ENCODE peak calls at places on chromosome 16, in six cellular contexts. One of them, this sample, is unnamed.

GRCh38 chr16:82924075-82924854 is 297.5 kb downstream of the CDH13 start:
- DNase-seq in uterus: no peak
- DNase-seq in A549: no peak
- DNase-seq in stomach: no peak
- DNase-seq in ovary: no peak
- DNase-seq in IMR-90: no peak
- DNase-seq in this sample: no peak

GRCh38 chr16:56421313-56421712 is 4.0 kb downstream of the AMFR start:
- DNase-seq in A549: no peak
- DNase-seq in IMR-90: no peak
- DNase-seq in uterus: no peak
- DNase-seq in ovary: no peak
- DNase-seq in stomach: no peak
- DNase-seq in this sample: no peak

GRCh38 chr16:85113168-85113733 is 979 bp upstream of the CIBAR2 start:
- DNase-seq in IMR-90: no peak
- DNase-seq in A549: no peak
- DNase-seq in stomach: no peak
- DNase-seq in ovary: no peak
- DNase-seq in uterus: no peak
- DNase-seq in this sample: no peak

GRCh38 chr16:2026461-2027023 is at the start of gene NHERF2:
- DNase-seq in A549: no peak
- DNase-seq in stomach: peak
- DNase-seq in ovary: peak
- DNase-seq in uterus: peak
- DNase-seq in IMR-90: no peak
- DNase-seq in this sample: peak

GRCh38 chr16:20114356-20114755 is 40.7 kb upstream of the GPR139 start:
- DNase-seq in A549: peak
- DNase-seq in uterus: no peak
- DNase-seq in stomach: no peak
- DNase-seq in ovary: no peak
- DNase-seq in IMR-90: no peak
- DNase-seq in this sample: no peak

GRCh38 chr16:58197314-58198012 is 443 bp downstream of the CSNK2A2 start:
- DNase-seq in uterus: no peak
- DNase-seq in stomach: no peak
- DNase-seq in A549: no peak
- DNase-seq in IMR-90: no peak
- DNase-seq in ovary: peak
- DNase-seq in this sample: no peak

GRCh38 chr16:75617121-75617520 is 6.0 kb downstream of the ADAT1 start:
- DNase-seq in uterus: no peak
- DNase-seq in stomach: no peak
- DNase-seq in IMR-90: no peak
- DNase-seq in ovary: no peak
- DNase-seq in A549: no peak
- DNase-seq in this sample: no peak

GRCh38 chr16:22400899-22401298 is 26.5 kb upstream of the CDR2 start:
- DNase-seq in uterus: no peak
- DNase-seq in stomach: no peak
- DNase-seq in IMR-90: no peak
- DNase-seq in ovary: no peak
- DNase-seq in A549: no peak
- DNase-seq in this sample: no peak

GRCh38 chr16:57848181-57848580 is 45.9 kb upstream of the KIFC3 start:
- DNase-seq in uterus: no peak
- DNase-seq in A549: no peak
- DNase-seq in IMR-90: no peak
- DNase-seq in stomach: no peak
- DNase-seq in ovary: no peak
- DNase-seq in this sample: no peak

GRCh38 chr16:51636913-51637743 is 486.1 kb upstream of the SALL1 start:
- DNase-seq in stomach: no peak
- DNase-seq in A549: no peak
- DNase-seq in ovary: no peak
- DNase-seq in uterus: no peak
- DNase-seq in IMR-90: no peak
- DNase-seq in this sample: no peak

GRCh38 chr16:19940195-19940594 is 55.5 kb upstream of the GPRC5B start:
- DNase-seq in IMR-90: no peak
- DNase-seq in A549: no peak
- DNase-seq in stomach: no peak
- DNase-seq in uterus: no peak
- DNase-seq in ovary: no peak
- DNase-seq in this sample: no peak

GRCh38 chr16:81456523-81457325 is 12.1 kb downstream of the CMIP start:
- DNase-seq in uterus: no peak
- DNase-seq in A549: no peak
- DNase-seq in stomach: peak
- DNase-seq in IMR-90: no peak
- DNase-seq in ovary: no peak
- DNase-seq in this sample: no peak

GRCh38 chr16:87101903-87102302 is 215.3 kb downstream of the C16orf95 start:
- DNase-seq in A549: peak
- DNase-seq in stomach: no peak
- DNase-seq in IMR-90: peak
- DNase-seq in ovary: no peak
- DNase-seq in uterus: no peak
- DNase-seq in this sample: no peak

GRCh38 chr16:75238132-75238852 is 13.1 kb downstream of the BCAR1 start:
- DNase-seq in stomach: peak
- DNase-seq in A549: no peak
- DNase-seq in uterus: peak
- DNase-seq in ovary: peak
- DNase-seq in IMR-90: peak
- DNase-seq in this sample: peak

GRCh38 chr16:81482329-81483063 is 37.9 kb downstream of the CMIP start:
- DNase-seq in uterus: no peak
- DNase-seq in ovary: no peak
- DNase-seq in A549: no peak
- DNase-seq in stomach: no peak
- DNase-seq in IMR-90: no peak
- DNase-seq in this sample: no peak

GRCh38 chr16:87416826-87417471 is 24.8 kb downstream of the MAP1LC3B start:
- DNase-seq in ovary: peak
- DNase-seq in IMR-90: peak
- DNase-seq in A549: peak
- DNase-seq in stomach: no peak
- DNase-seq in uterus: peak
- DNase-seq in this sample: no peak

GRCh38 chr16:1776991-1777374 is 4.0 kb upstream of the MRPS34 start:
- DNase-seq in uterus: no peak
- DNase-seq in stomach: no peak
- DNase-seq in ovary: no peak
- DNase-seq in A549: no peak
- DNase-seq in IMR-90: no peak
- DNase-seq in this sample: no peak

GRCh38 chr16:75088226-75088625 is 28.4 kb downstream of the LDHD start:
- DNase-seq in stomach: no peak
- DNase-seq in A549: no peak
- DNase-seq in IMR-90: no peak
- DNase-seq in ovary: no peak
- DNase-seq in uterus: no peak
- DNase-seq in this sample: no peak

DNA sequence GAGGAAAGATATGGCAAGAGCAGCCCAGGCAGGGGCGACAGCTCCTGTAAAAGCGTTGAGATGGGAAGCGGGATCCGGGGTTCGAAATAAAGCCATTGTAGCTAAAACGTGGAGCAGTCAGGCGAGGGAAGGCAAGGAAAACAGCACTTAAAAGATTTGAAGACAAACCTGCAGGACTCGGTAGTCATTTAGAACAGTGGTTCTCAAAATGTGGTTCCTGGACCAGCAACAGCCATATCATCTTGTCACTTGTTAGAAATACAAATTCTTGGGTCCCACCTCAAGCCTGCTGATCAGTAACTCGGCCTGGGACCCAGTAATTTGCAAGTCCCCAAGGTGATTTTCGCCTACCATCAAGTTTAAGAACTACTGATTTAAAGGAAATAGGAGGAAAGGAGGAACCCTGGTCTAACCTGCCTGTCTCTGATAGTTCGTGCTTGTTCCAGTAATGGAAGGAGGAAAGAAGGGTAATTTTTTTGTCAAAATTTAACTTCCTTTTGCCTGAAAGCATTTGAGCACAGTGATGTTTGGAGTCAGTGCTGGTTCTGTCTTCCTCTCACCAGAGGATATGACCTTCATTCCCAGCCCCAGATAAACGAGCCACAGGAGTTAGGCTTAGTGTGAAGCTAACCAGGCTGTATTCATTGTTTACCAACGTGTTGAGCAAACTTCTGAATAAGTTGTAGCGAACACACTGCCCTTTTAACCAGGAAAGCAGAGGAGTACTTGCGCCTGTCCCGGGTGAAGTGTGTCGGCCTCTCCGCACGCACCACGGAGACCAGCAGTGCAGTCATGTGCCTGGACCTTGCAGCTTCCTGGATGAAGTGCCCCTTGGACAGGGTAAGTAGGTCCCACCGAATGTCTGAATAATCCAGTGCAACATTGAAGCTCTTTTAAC is 1.1 kb downstream of the ORC6 start:
- DNase-seq in ovary: no peak
- DNase-seq in A549: no peak
- DNase-seq in stomach: no peak
- DNase-seq in IMR-90: peak
- DNase-seq in uterus: no peak
- DNase-seq in this sample: no peak
- TF ChIP-seq POLR2A in ovary: no peak
- TF ChIP-seq POLR2A in A549: no peak
- TF ChIP-seq POLR2A in stomach: no peak
- TF ChIP-seq POLR2A in IMR-90: no peak
- TF ChIP-seq POLR2A in uterus: no peak
- TF ChIP-seq POLR2A in this sample: no peak

GRCh38 chr16:24543949-24544348 is 4.6 kb downstream of the RBBP6 start:
- DNase-seq in A549: no peak
- DNase-seq in stomach: no peak
- DNase-seq in IMR-90: no peak
- DNase-seq in ovary: no peak
- DNase-seq in uterus: no peak
- DNase-seq in this sample: no peak
- H3K4me3 ChIP-seq in A549: no peak
- H3K4me3 ChIP-seq in stomach: no peak
- H3K4me3 ChIP-seq in IMR-90: no peak
- H3K4me3 ChIP-seq in ovary: peak
- H3K4me3 ChIP-seq in uterus: peak
- H3K4me3 ChIP-seq in this sample: no peak

GRCh38 chr16:3157229-3158013 is 22.6 kb downstream of the ZNF213 start:
- DNase-seq in IMR-90: peak
- DNase-seq in ovary: peak
- DNase-seq in A549: peak
- DNase-seq in stomach: peak
- DNase-seq in uterus: peak
- DNase-seq in this sample: peak

GRCh38 chr16:3161235-3162018 is 26.6 kb upstream of the OR1F1 start:
- DNase-seq in stomach: no peak
- DNase-seq in ovary: peak
- DNase-seq in IMR-90: no peak
- DNase-seq in A549: peak
- DNase-seq in uterus: no peak
- DNase-seq in this sample: no peak

GRCh38 chr16:3155972-3156371 is 21.1 kb downstream of the ZNF213 start:
- DNase-seq in stomach: no peak
- DNase-seq in A549: no peak
- DNase-seq in IMR-90: no peak
- DNase-seq in uterus: no peak
- DNase-seq in ovary: peak
- DNase-seq in this sample: no peak

GRCh38 chr16:3158014-3158497 is 23.2 kb downstream of the ZNF213 start:
- DNase-seq in A549: no peak
- DNase-seq in ovary: no peak
- DNase-seq in IMR-90: no peak
- DNase-seq in stomach: no peak
- DNase-seq in uterus: no peak
- DNase-seq in this sample: peak

DNA sequence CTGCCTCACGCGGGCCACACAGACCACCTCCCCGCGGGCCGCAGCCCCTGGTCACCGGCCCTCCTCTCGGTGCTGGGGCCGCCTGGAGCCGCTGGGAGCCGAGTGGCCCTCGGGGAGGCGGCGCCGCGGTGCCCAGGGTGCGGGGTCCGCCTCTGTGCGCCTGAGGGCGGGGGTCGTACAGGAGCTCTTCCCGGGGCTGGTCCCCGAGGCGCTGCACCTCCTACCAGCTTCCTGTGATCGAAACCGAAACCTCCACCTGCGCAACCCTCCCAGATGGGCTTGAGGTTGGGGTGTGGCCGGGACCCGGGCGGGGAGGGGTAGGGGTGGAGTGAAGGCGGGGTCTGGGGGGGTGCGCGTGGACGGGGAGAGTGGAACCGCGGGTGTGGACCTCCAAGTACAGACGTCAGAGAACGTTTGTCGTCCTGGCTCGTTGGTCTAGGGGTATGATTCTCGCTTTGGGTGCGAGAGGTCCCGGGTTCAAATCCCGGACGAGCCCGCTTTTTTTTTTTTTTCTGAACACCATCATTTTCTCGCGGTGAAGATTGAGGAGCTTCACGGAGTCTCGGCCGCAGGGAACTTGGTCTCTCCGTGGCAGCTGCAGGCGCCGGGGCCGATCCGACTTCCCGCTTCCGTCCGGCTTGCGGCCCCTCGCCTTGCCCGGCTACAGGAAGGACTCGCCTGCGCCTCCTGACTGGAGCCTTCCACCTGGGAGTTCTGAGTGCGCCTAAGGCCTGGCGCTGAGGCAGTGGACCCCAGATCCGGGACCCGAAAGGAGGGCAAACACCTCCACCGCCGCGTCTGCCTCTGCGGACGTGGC is 23.9 kb downstream of the ZNF213 start:
- DNase-seq in ovary: peak
- DNase-seq in A549: peak
- DNase-seq in stomach: peak
- DNase-seq in IMR-90: peak
- DNase-seq in uterus: peak
- DNase-seq in this sample: peak
- TF ChIP-seq POLR2A in ovary: peak
- TF ChIP-seq POLR2A in A549: peak
- TF ChIP-seq POLR2A in stomach: no peak
- TF ChIP-seq POLR2A in IMR-90: peak
- TF ChIP-seq POLR2A in uterus: peak
- TF ChIP-seq POLR2A in this sample: no peak

DNA sequence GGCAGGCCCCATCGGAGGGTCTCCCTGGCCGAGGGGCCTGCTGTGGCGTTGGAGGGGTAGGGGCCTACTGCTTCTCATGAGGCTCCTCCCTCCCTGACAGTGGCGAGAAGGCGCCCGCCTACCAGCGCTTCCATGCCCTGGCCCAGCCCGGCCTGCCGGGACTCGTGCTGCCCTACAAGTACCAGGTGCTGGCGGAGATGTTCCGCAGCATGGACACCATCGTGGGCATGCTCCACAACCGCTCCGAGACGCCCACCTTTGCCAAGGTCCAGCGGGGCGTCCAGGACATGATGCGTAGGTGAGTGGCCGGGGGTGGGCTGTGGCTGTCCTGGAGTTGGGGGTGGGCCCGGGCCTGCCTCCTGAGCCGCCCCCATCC is 1.7 kb downstream of the CDT1 start:
- DNase-seq in A549: no peak
- DNase-seq in ovary: no peak
- DNase-seq in IMR-90: no peak
- DNase-seq in uterus: no peak
- DNase-seq in stomach: no peak
- DNase-seq in this sample: no peak
- H3K4me3 ChIP-seq in A549: peak
- H3K4me3 ChIP-seq in ovary: no peak
- H3K4me3 ChIP-seq in IMR-90: no peak
- H3K4me3 ChIP-seq in uterus: no peak
- H3K4me3 ChIP-seq in stomach: no peak
- H3K4me3 ChIP-seq in this sample: no peak

GRCh38 chr16:69130461-69130860 is 1.9 kb downstream of the CHTF8 start:
- DNase-seq in A549: no peak
- DNase-seq in IMR-90: no peak
- DNase-seq in ovary: no peak
- DNase-seq in stomach: no peak
- DNase-seq in uterus: no peak
- DNase-seq in this sample: no peak
- TF ChIP-seq POLR2A in A549: no peak
- TF ChIP-seq POLR2A in IMR-90: no peak
- TF ChIP-seq POLR2A in ovary: no peak
- TF ChIP-seq POLR2A in stomach: no peak
- TF ChIP-seq POLR2A in uterus: no peak
- TF ChIP-seq POLR2A in this sample: no peak